ENCODE peak calls at places on chromosomes 2 and 18, in eight cellular contexts. Z is tibial nerve; G is activated T-cell treated with anti-CD3 and anti-CD28 coated beads, Interleukin-2, amount 50 U/mL, for 4 hours; A is choroid plexus epithelial cell; O is stimulated activated CD4-positive, alpha-beta T cell treated with anti-CD3 and anti-CD28 coated beads, TNF-alpha, amount 100 ng/mL, for 1 hour; I is NCI-H510A treated with DMSO at 0.1 percent for 48 hours; T is iris pigment epithelial cell; C is AG09319. D is an unnamed sample.

GRCh38 chr2:127040169-127040568 is 66.8 kb downstream of the BIN1 start:
- DNase-seq in C (no peak), Z (no peak), G (no peak), I (no peak), T (no peak), O (no peak), A (no peak), D (no peak)

GRCh38 chr18:59783138-59783537 is 85.9 kb upstream of the CCBE1 start:
- DNase-seq in C (no peak), G (no peak), T (peak; percentile 78), A (peak; percentile 84), I (peak; percentile 50), Z (peak; percentile 26), O (no peak), D (peak; percentile 88)

GRCh38 chr18:31723998-31724711 is 36.5 kb downstream of the SLC25A52 start:
- DNase-seq in C (no peak), A (peak; percentile 12), Z (no peak), G (no peak), O (no peak), T (peak; percentile 14), I (peak; percentile 24), D (peak; percentile 10)

GRCh38 chr2:140354544-140354943 is 1574.4 kb upstream of the NXPH2 start:
- DNase-seq in Z (no peak), A (no peak), G (no peak), T (no peak), C (no peak), O (no peak), I (no peak), D (no peak)

GRCh38 chr18:62678847-62679535 is 36.4 kb upstream of the PHLPP1 start:
- DNase-seq in O (no peak), A (no peak), C (no peak), G (no peak), Z (no peak), I (no peak), T (no peak), D (no peak)

GRCh38 chr2:160715428-160715827 is 221.8 kb upstream of the RBMS1 start:
- DNase-seq in G (no peak), A (no peak), O (no peak), Z (no peak), T (no peak), I (no peak), C (no peak), D (peak; percentile 26)

GRCh38 chr18:57353940-57354461 is 1.6 kb downstream of the ST8SIA3 start:
- DNase-seq in G (no peak), C (no peak), O (no peak), I (peak; percentile 74), T (peak; percentile 49), A (peak; percentile 41), Z (no peak), D (peak; percentile 22)

GRCh38 chr18:58965930-58966662 is 101.4 kb downstream of the ZNF532 start:
- DNase-seq in I (no peak), T (no peak), O (no peak), Z (no peak), C (no peak), G (no peak), A (no peak), D (no peak)

GRCh38 chr2:196967126-196967525 is 40.6 kb upstream of the PGAP1 start:
- DNase-seq in T (peak; percentile 69), G (no peak), O (no peak), C (no peak), A (peak; percentile 70), I (no peak), Z (no peak), D (peak; percentile 67)

GRCh38 chr2:104595576-104595975 is 258.3 kb upstream of the POU3F3 start:
- DNase-seq in C (no peak), Z (no peak), A (no peak), G (no peak), I (no peak), T (no peak), O (no peak), D (no peak)

GRCh38 chr18:24600076-24600654 is 139.7 kb downstream of the HRH4 start:
- DNase-seq in T (peak; percentile 45), A (peak; percentile 72), I (peak; percentile 41), O (no peak), Z (peak; percentile 62), C (peak; percentile 37), G (no peak), D (peak; percentile 76)

GRCh38 chr18:34458371-34458770 is 233.7 kb upstream of the NOL4 start:
- DNase-seq in Z (no peak), T (no peak), I (no peak), O (no peak), C (no peak), G (no peak), A (no peak), D (no peak)

GRCh38 chr2:66925128-66925527 is 472.0 kb upstream of the ETAA1 start:
- DNase-seq in O (no peak), C (no peak), I (no peak), Z (no peak), G (no peak), T (peak; percentile 78), A (peak; percentile 72), D (peak; percentile 7)

GRCh38 chr18:45106331-45106774 is 425.7 kb downstream of the SETBP1 start:
- DNase-seq in C (no peak), G (no peak), I (no peak), O (no peak), Z (no peak), A (peak; percentile 6), T (peak; percentile 3), D (peak; percentile 51)

GRCh38 chr18:48124857-48125626 is 194.6 kb upstream of the SMAD2 start:
- DNase-seq in Z (no peak), I (no peak), A (no peak), C (no peak), O (no peak), T (no peak), G (no peak), D (no peak)

GRCh38 chr2:224145751-224146355 is 106.8 kb upstream of the SERPINE2 start:
- DNase-seq in I (no peak), T (peak; percentile 94), A (peak; percentile 94), O (no peak), G (no peak), Z (no peak), C (no peak), D (peak; percentile 93)

GRCh38 chr2:212517693-212518092 is 20.9 kb downstream of the ERBB4 start:
- DNase-seq in O (no peak), T (no peak), I (no peak), A (no peak), Z (no peak), C (no peak), G (no peak), D (no peak)

GRCh38 chr2:154673694-154674093 is 24.8 kb upstream of the KCNJ3 start:
- DNase-seq in O (no peak), T (no peak), G (no peak), A (no peak), C (no peak), Z (no peak), I (no peak), D (no peak)

GRCh38 chr2:10864888-10865551 is 46.7 kb upstream of the KCNF1 start:
- DNase-seq in T (no peak), C (no peak), A (no peak), G (no peak), O (no peak), Z (no peak), I (no peak), D (no peak)

GRCh38 chr2:210224660-210225460 is at the start of gene ACADL:
- DNase-seq in I (peak; percentile 10), Z (peak; percentile 63), A (no peak), T (peak; percentile 9), C (no peak), O (no peak), G (no peak), D (peak; percentile 11)

GRCh38 chr2:101418704-101419663 is 31.7 kb upstream of the CREG2 start:
- DNase-seq in Z (peak; percentile 91), G (peak; percentile 55), C (peak; percentile 39), A (peak; percentile 88), T (peak; percentile 75), O (peak; percentile 34), I (peak; percentile 70), D (peak; percentile 74)

GRCh38 chr2:22481507-22482217 is 903.3 kb upstream of the KLHL29 start:
- DNase-seq in T (no peak), Z (peak; percentile 52), G (no peak), O (no peak), C (no peak), A (no peak), I (no peak), D (peak; percentile 1)

GRCh38 chr18:61889541-61889940 is 3.3 kb downstream of the RNF152 start:
- DNase-seq in O (no peak), Z (no peak), T (no peak), C (no peak), A (no peak), I (no peak), G (no peak), D (no peak)

GRCh38 chr2:128388414-128389032 is 69.9 kb upstream of the HS6ST1 start:
- DNase-seq in T (peak; percentile 39), C (no peak), G (no peak), A (peak; percentile 70), I (no peak), O (no peak), Z (no peak), D (peak; percentile 37)

GRCh38 chr18:53426656-53427055 is 797.8 kb downstream of the MBD2 start:
- DNase-seq in T (no peak), C (no peak), Z (no peak), A (peak; percentile 1), I (peak; percentile 83), G (no peak), O (no peak), D (no peak)

GRCh38 chr2:219688560-219689445 is 61.4 kb downstream of the SLC4A3 start:
- DNase-seq in C (no peak), I (no peak), T (peak; percentile 87), Z (no peak), O (no peak), G (no peak), A (peak; percentile 63), D (peak; percentile 71)

GRCh38 chr2:241576293-241576654 is 17.7 kb downstream of the BOK start:
- DNase-seq in G (no peak), T (no peak), O (no peak), Z (no peak), I (no peak), A (no peak), C (no peak), D (no peak)

GRCh38 chr18:24268784-24269550 is 128.7 kb downstream of the OSBPL1A start:
- DNase-seq in G (no peak), C (no peak), T (no peak), I (no peak), A (no peak), Z (no peak), O (no peak), D (no peak)

GRCh38 chr2:154386186-154386585 is 312.3 kb upstream of the KCNJ3 start:
- DNase-seq in C (no peak), O (no peak), Z (no peak), T (no peak), A (no peak), I (no peak), G (no peak), D (no peak)

GRCh38 chr2:40625849-40626248 is 174.0 kb upstream of the SLC8A1 start:
- DNase-seq in T (peak; percentile 42), I (no peak), O (no peak), G (no peak), Z (no peak), C (peak; percentile 16), A (peak; percentile 45), D (peak; percentile 91)

GRCh38 chr2:232888099-232888836 is 18.2 kb downstream of the SNORC start:
- DNase-seq in A (no peak), I (no peak), G (no peak), Z (no peak), C (no peak), O (no peak), T (no peak), D (no peak)

GRCh38 chr2:30721241-30721640 is 86.0 kb downstream of the CAPN13 start:
- DNase-seq in A (no peak), I (no peak), Z (no peak), T (no peak), O (no peak), C (no peak), G (no peak), D (no peak)

GRCh38 chr2:173806761-173807160 is 158.4 kb downstream of the SP3 start:
- DNase-seq in O (no peak), Z (no peak), G (no peak), A (peak; percentile 54), T (peak; percentile 38), I (no peak), C (no peak), D (peak; percentile 4)

GRCh38 chr18:11040823-11041712 is 108.3 kb downstream of the PIEZO2 start:
- DNase-seq in C (peak; percentile 7), G (no peak), Z (peak; percentile 91), O (no peak), T (peak; percentile 42), A (peak; percentile 80), I (peak; percentile 32), D (peak; percentile 58)

D was measured in fibroblast of mammary gland.